ENCODE peak calls at places on chromosomes 13 and 19, in six cellular contexts. J is left lung, R is heart right ventricle, G is aorta, Q is bronchial epithelial cell, M is dorsolateral prefrontal cortex. Z is an unnamed sample.

GRCh38 chr13:71722206-71722605 is 144.8 kb downstream of the DACH1 start:
- DNase-seq in J (no peak), R (no peak), G (no peak), Q (peak; percentile 20), M (no peak), Z (no peak)

GRCh38 chr13:26062853-26063444 is 11.1 kb upstream of the SHISA2 start:
- DNase-seq in J (no peak), R (no peak), G (no peak), Q (peak; percentile 55), M (no peak), Z (peak; percentile 41)

GRCh38 chr19:45154064-45154827 is 6.5 kb downstream of the NKPD1 start:
- DNase-seq in J (no peak), R (no peak), G (no peak), Q (no peak), M (no peak), Z (peak; percentile 35)

GRCh38 chr13:101520672-101521071 is 68.2 kb downstream of the ITGBL1 start:
- DNase-seq in J (no peak), R (no peak), G (no peak), Q (peak; percentile 76), M (no peak), Z (peak; percentile 45)

GRCh38 chr13:114077938-114078335 is 54.5 kb downstream of the RASA3 start:
- DNase-seq in J (no peak), R (no peak), G (peak; percentile 44), Q (no peak), M (peak; percentile 68), Z (no peak)

GRCh38 chr19:31262673-31263308 is 86.4 kb downstream of the TSHZ3 start:
- DNase-seq in J (peak; percentile 23), R (no peak), G (no peak), Q (no peak), M (no peak), Z (no peak)

GRCh38 chr13:93698016-93698613 is 471.5 kb downstream of the GPC6 start:
- DNase-seq in J (no peak), R (no peak), G (no peak), Q (no peak), M (no peak), Z (no peak)

GRCh38 chr19:17255150-17255621 is 9.4 kb downstream of the USHBP1 start:
- DNase-seq in J (peak; percentile 61), R (no peak), G (no peak), Q (peak; percentile 63), M (no peak), Z (peak; percentile 39)

GRCh38 chr13:32222046-32222676 is 93.0 kb downstream of the ZAR1L start:
- DNase-seq in J (no peak), R (no peak), G (no peak), Q (no peak), M (no peak), Z (no peak)

GRCh38 chr13:114313061-114313860 is 1.0 kb upstream of the CHAMP1 start:
- DNase-seq in J (no peak), R (no peak), G (no peak), Q (peak; percentile 50), M (no peak), Z (no peak)

GRCh38 chr13:44322928-44323327 is 50.7 kb upstream of the SERP2 start:
- DNase-seq in J (no peak), R (no peak), G (no peak), Q (peak; percentile 97), M (no peak), Z (no peak)

GRCh38 chr13:77975358-77976042 is 56.9 kb upstream of the EDNRB start:
- DNase-seq in J (no peak), R (no peak), G (no peak), Q (no peak), M (no peak), Z (no peak)

GRCh38 chr13:113220877-113221276 is 11.5 kb downstream of the CUL4A start:
- DNase-seq in J (no peak), R (peak; percentile 44), G (no peak), Q (no peak), M (no peak), Z (no peak)

GRCh38 chr13:80131204-80131603 is 209.7 kb downstream of the SPRY2 start:
- DNase-seq in J (peak; percentile 76), R (peak; percentile 84), G (peak; percentile 86), Q (no peak), M (peak; percentile 79), Z (peak; percentile 53)

GRCh38 chr13:26965976-26966375 is 205.4 kb upstream of the GPR12 start:
- DNase-seq in J (no peak), R (peak; percentile 71), G (no peak), Q (no peak), M (peak; percentile 58), Z (no peak)

GRCh38 chr13:54133721-54134120 is 1105.1 kb downstream of the OLFM4 start:
- DNase-seq in J (no peak), R (no peak), G (no peak), Q (no peak), M (no peak), Z (no peak)

GRCh38 chr19:17205237-17206140 is 9.7 kb upstream of the USE1 start:
- DNase-seq in J (no peak), R (peak; percentile 64), G (no peak), Q (peak; percentile 35), M (no peak), Z (peak; percentile 72)

GRCh38 chr19:3968556-3969434 is 2.1 kb downstream of the DAPK3 start:
- DNase-seq in J (peak; percentile 90), R (peak; percentile 85), G (peak; percentile 94), Q (peak; percentile 97), M (no peak), Z (peak; percentile 66)

GRCh38 chr13:80237646-80238045 is 103.3 kb downstream of the SPRY2 start:
- DNase-seq in J (no peak), R (no peak), G (no peak), Q (no peak), M (no peak), Z (no peak)

GRCh38 chr13:27960362-27961226 is 8.5 kb downstream of the CDX2 start:
- DNase-seq in J (no peak), R (peak; percentile 52), G (no peak), Q (peak; percentile 19), M (no peak), Z (peak; percentile 97)

GRCh38 chr13:36796052-36796451 is 23.0 kb upstream of the RFXAP start:
- DNase-seq in J (no peak), R (no peak), G (no peak), Q (no peak), M (no peak), Z (no peak)

GRCh38 chr19:43290568-43291359 is 21.4 kb upstream of the PSG9 start:
- DNase-seq in J (no peak), R (no peak), G (no peak), Q (no peak), M (no peak), Z (no peak)

GRCh38 chr13:73061478-73062275 is 2.9 kb downstream of the KLF5 start:
- DNase-seq in J (no peak), R (no peak), G (no peak), Q (peak; percentile 85), M (no peak), Z (peak; percentile 70)
- H3K27me3 ChIP-seq in J (peaks cover 8% of the 10 kb centered on the region), R (no peaks in the 10 kb centered on the region), G (no peaks in the 10 kb centered on the region), Q (no peaks in the 10 kb centered on the region), M (peaks cover 1% of the 10 kb centered on the region), Z (no peaks in the 10 kb centered on the region)

GRCh38 chr13:48278806-48279205 is 24.7 kb upstream of the RB1 start:
- DNase-seq in J (no peak), R (no peak), G (no peak), Q (no peak), M (no peak), Z (no peak)
- H3K27me3 ChIP-seq in J (no peaks in the 10 kb centered on the region), R (no peaks in the 10 kb centered on the region), G (no peaks in the 10 kb centered on the region), Q (no peaks in the 10 kb centered on the region), M (no peaks in the 10 kb centered on the region), Z (no peaks in the 10 kb centered on the region)

DNA sequence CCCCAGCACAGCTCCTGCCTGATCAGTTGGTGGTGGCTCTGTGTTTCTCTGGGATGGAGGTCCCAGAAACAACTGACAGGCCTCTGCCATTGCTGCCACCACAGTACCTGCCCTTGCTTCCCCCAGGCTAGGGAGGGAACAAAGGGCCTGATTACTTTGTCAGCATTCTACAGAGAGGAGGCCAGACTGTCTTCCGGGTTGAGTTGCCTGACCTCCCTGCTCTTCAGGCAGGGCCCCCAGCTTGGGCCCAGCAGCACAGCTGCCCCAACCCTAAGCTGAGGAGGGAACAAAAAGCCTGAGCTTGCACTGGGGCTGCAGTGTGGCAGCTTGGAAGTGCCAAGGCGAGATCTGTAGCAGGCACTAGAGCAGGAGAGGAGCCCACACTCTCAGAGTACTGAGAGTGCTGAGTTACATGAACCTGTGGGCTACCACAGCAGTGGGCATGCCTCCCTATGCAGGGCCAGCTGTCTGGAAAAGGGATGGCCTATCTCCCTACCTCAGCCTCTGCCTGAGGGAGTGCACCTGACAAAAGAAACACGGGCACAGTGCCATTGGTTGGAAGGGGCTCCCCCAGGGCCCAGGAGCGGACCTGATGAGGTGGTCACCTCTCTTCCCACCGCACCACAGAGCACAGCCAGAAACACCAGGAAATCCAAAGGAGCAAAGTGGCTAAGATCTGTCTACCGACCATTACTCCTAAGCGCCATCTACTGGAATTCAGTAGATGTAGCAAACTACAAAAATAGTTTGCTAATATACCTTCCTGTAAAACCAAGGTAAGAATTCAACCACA is 24.4 kb downstream of the SLC25A15 start:
- DNase-seq in J (no peak), R (no peak), G (no peak), Q (peak; percentile 36), M (no peak), Z (peak; percentile 60)
- H3K27me3 ChIP-seq in J (no peaks in the 10 kb centered on the region), R (no peaks in the 10 kb centered on the region), G (no peaks in the 10 kb centered on the region), Q (no peaks in the 10 kb centered on the region), M (no peaks in the 10 kb centered on the region), Z (no peaks in the 10 kb centered on the region)

DNA sequence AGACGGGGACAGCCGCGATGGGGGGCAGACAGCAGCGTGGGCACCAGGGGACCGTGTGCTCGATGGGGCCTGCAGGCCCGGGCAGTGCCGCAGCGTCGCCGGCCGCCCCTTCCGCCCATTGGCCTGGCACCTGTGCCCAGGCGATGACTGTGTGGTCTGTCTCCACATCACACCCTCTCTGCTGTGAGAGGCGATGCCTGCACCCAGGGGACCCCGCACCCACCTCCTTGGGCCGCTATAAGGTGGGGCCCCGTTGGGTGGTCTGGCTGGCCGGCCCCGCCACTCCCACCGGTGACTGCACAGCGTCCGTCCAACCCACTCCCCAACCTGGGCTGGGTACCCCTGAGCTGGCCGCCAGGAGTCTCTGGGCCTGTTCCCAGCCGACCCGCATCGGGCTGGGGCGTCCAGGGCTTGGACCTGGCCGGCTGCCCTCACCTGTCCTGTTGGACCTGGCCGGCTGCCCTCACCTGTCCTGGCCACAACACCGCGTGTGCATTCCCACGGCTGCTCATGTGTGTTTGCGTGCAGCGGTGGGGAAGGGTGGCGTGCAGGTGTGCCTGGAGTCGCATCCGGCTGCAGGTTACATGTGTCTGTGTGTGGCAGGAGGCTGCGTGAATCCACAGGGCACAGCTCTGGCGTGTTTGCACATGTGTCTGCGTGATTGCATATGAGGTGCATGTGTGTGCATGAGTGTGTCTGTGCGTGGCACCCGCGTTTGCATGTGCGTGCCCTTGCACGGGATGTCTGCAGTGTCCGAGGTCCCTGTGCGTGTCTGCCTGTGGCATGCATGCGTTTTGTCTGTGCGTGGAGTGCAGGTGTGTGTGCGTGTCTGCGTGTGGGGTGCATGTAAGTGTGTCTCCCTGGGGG is 3.1 kb downstream of the EFNA2 start:
- DNase-seq in J (no peak), R (no peak), G (no peak), Q (no peak), M (no peak), Z (no peak)
- H3K27me3 ChIP-seq in J (peaks cover 38% of the 10 kb centered on the region), R (peaks cover 89% of the 10 kb centered on the region), G (no peaks in the 10 kb centered on the region), Q (peaks cover 26% of the 10 kb centered on the region), M (peaks cover 18% of the 10 kb centered on the region), Z (no peaks in the 10 kb centered on the region)

Z was measured in small intestine.